ENCODE peak calls at places on chromosome 9, in five cellular contexts. One of them, this sample, is unnamed.
A peak's percentile ranks its signal among the peaks of the same experiment; 100 is the strongest.

GRCh38 chr9:108787664-108788048 is 68.1 kb downstream of the ACTL7B start:
- DNase-seq in PC-3: no peak
- DNase-seq in SK-N-DZ: no peak
- DNase-seq in T-helper 9 cell: no peak
- DNase-seq in NCI-H187 treated with DMSO at 0.1 percent for 48 hours: no peak
- DNase-seq in this sample: peak; percentile 76

GRCh38 chr9:97556721-97557605 is 55.5 kb downstream of the TMOD1 start:
- DNase-seq in PC-3: no peak
- DNase-seq in SK-N-DZ: no peak
- DNase-seq in T-helper 9 cell: no peak
- DNase-seq in NCI-H187 treated with DMSO at 0.1 percent for 48 hours: no peak
- DNase-seq in this sample: peak; percentile 15

GRCh38 chr9:93579711-93580516 is 3.5 kb downstream of the PHF2 start:
- DNase-seq in SK-N-DZ: no peak
- DNase-seq in PC-3: no peak
- DNase-seq in T-helper 9 cell: no peak
- DNase-seq in NCI-H187 treated with DMSO at 0.1 percent for 48 hours: no peak
- DNase-seq in this sample: no peak

GRCh38 chr9:129394011-129394919 is 216.2 kb upstream of the IER5L start:
- DNase-seq in NCI-H187 treated with DMSO at 0.1 percent for 48 hours: no peak
- DNase-seq in T-helper 9 cell: no peak
- DNase-seq in PC-3: no peak
- DNase-seq in SK-N-DZ: peak; percentile 91
- DNase-seq in this sample: no peak

GRCh38 chr9:125462766-125463384 is 201.2 kb downstream of the GAPVD1 start:
- DNase-seq in PC-3: no peak
- DNase-seq in NCI-H187 treated with DMSO at 0.1 percent for 48 hours: peak; percentile 3
- DNase-seq in T-helper 9 cell: no peak
- DNase-seq in SK-N-DZ: peak; percentile 73
- DNase-seq in this sample: no peak

GRCh38 chr9:93301291-93301811 is 117.4 kb downstream of the WNK2 start:
- DNase-seq in NCI-H187 treated with DMSO at 0.1 percent for 48 hours: no peak
- DNase-seq in PC-3: no peak
- DNase-seq in T-helper 9 cell: no peak
- DNase-seq in SK-N-DZ: no peak
- DNase-seq in this sample: no peak

GRCh38 chr9:22244141-22245011 is 202.2 kb upstream of the DMRTA1 start:
- DNase-seq in T-helper 9 cell: no peak
- DNase-seq in NCI-H187 treated with DMSO at 0.1 percent for 48 hours: peak; percentile 21
- DNase-seq in PC-3: peak; percentile 73
- DNase-seq in SK-N-DZ: no peak
- DNase-seq in this sample: peak; percentile 55

GRCh38 chr9:92517046-92517445 is 18.7 kb downstream of the ECM2 start:
- DNase-seq in T-helper 9 cell: no peak
- DNase-seq in PC-3: no peak
- DNase-seq in NCI-H187 treated with DMSO at 0.1 percent for 48 hours: no peak
- DNase-seq in SK-N-DZ: no peak
- DNase-seq in this sample: no peak

GRCh38 chr9:15509931-15510788 is 610 bp downstream of the PSIP1 start:
- DNase-seq in PC-3: no peak
- DNase-seq in T-helper 9 cell: peak; percentile 57
- DNase-seq in NCI-H187 treated with DMSO at 0.1 percent for 48 hours: no peak
- DNase-seq in SK-N-DZ: peak; percentile 38
- DNase-seq in this sample: peak; percentile 25

GRCh38 chr9:124110307-124110915 is 98.8 kb downstream of the LHX2 start:
- DNase-seq in PC-3: peak; percentile 66
- DNase-seq in T-helper 9 cell: peak; percentile 18
- DNase-seq in SK-N-DZ: no peak
- DNase-seq in NCI-H187 treated with DMSO at 0.1 percent for 48 hours: no peak
- DNase-seq in this sample: peak; percentile 75

GRCh38 chr9:131457746-131458145 is 45.0 kb upstream of the POMT1 start:
- DNase-seq in NCI-H187 treated with DMSO at 0.1 percent for 48 hours: no peak
- DNase-seq in T-helper 9 cell: no peak
- DNase-seq in PC-3: no peak
- DNase-seq in SK-N-DZ: no peak
- DNase-seq in this sample: no peak

GRCh38 chr9:4138781-4139180 is 161.1 kb downstream of the GLIS3 start:
- DNase-seq in SK-N-DZ: no peak
- DNase-seq in PC-3: no peak
- DNase-seq in NCI-H187 treated with DMSO at 0.1 percent for 48 hours: no peak
- DNase-seq in T-helper 9 cell: no peak
- DNase-seq in this sample: no peak

GRCh38 chr9:98085955-98086354 is 29.4 kb downstream of the NANS start:
- DNase-seq in NCI-H187 treated with DMSO at 0.1 percent for 48 hours: peak; percentile 30
- DNase-seq in SK-N-DZ: no peak
- DNase-seq in T-helper 9 cell: no peak
- DNase-seq in PC-3: peak; percentile 3
- DNase-seq in this sample: peak; percentile 25

GRCh38 chr9:34428325-34428958 is 29.9 kb downstream of the FAM219A start:
- DNase-seq in NCI-H187 treated with DMSO at 0.1 percent for 48 hours: no peak
- DNase-seq in T-helper 9 cell: no peak
- DNase-seq in PC-3: no peak
- DNase-seq in SK-N-DZ: no peak
- DNase-seq in this sample: no peak

GRCh38 chr9:87567047-87567446 is 69.4 kb downstream of the DAPK1 start:
- DNase-seq in PC-3: no peak
- DNase-seq in NCI-H187 treated with DMSO at 0.1 percent for 48 hours: no peak
- DNase-seq in T-helper 9 cell: no peak
- DNase-seq in SK-N-DZ: no peak
- DNase-seq in this sample: no peak

GRCh38 chr9:76687861-76688374 is 76.3 kb upstream of the PCA3 start:
- DNase-seq in T-helper 9 cell: no peak
- DNase-seq in SK-N-DZ: no peak
- DNase-seq in NCI-H187 treated with DMSO at 0.1 percent for 48 hours: no peak
- DNase-seq in PC-3: peak; percentile 30
- DNase-seq in this sample: peak; percentile 95

GRCh38 chr9:70556736-70557135 is 142.3 kb upstream of the KLF9 start:
- DNase-seq in PC-3: no peak
- DNase-seq in SK-N-DZ: no peak
- DNase-seq in T-helper 9 cell: no peak
- DNase-seq in NCI-H187 treated with DMSO at 0.1 percent for 48 hours: no peak
- DNase-seq in this sample: no peak

GRCh38 chr9:134942421-134943119 is 24.9 kb upstream of the FCN1 start:
- DNase-seq in SK-N-DZ: no peak
- DNase-seq in T-helper 9 cell: no peak
- DNase-seq in NCI-H187 treated with DMSO at 0.1 percent for 48 hours: no peak
- DNase-seq in PC-3: no peak
- DNase-seq in this sample: no peak

GRCh38 chr9:127873886-127874285 is 3.6 kb downstream of the AK1 start:
- DNase-seq in PC-3: no peak
- DNase-seq in SK-N-DZ: no peak
- DNase-seq in NCI-H187 treated with DMSO at 0.1 percent for 48 hours: no peak
- DNase-seq in T-helper 9 cell: no peak
- DNase-seq in this sample: peak; percentile 74

GRCh38 chr9:4572184-4572826 is 82.0 kb downstream of the SLC1A1 start:
- DNase-seq in PC-3: no peak
- DNase-seq in T-helper 9 cell: no peak
- DNase-seq in NCI-H187 treated with DMSO at 0.1 percent for 48 hours: no peak
- DNase-seq in SK-N-DZ: no peak
- DNase-seq in this sample: no peak

GRCh38 chr9:73023025-73023541 is 70.2 kb upstream of the ALDH1A1 start:
- DNase-seq in PC-3: peak; percentile 56
- DNase-seq in SK-N-DZ: peak; percentile 53
- DNase-seq in NCI-H187 treated with DMSO at 0.1 percent for 48 hours: no peak
- DNase-seq in T-helper 9 cell: peak; percentile 35
- DNase-seq in this sample: peak; percentile 81

GRCh38 chr9:104927216-104927911 is 591 bp downstream of the ABCA1 start:
- DNase-seq in SK-N-DZ: peak; percentile 52
- DNase-seq in T-helper 9 cell: peak; percentile 3
- DNase-seq in PC-3: peak; percentile 39
- DNase-seq in NCI-H187 treated with DMSO at 0.1 percent for 48 hours: no peak
- DNase-seq in this sample: no peak

GRCh38 chr9:116435706-116436105 is 251.4 kb upstream of the TRIM32 start:
- DNase-seq in PC-3: no peak
- DNase-seq in T-helper 9 cell: no peak
- DNase-seq in SK-N-DZ: no peak
- DNase-seq in NCI-H187 treated with DMSO at 0.1 percent for 48 hours: no peak
- DNase-seq in this sample: no peak

GRCh38 chr9:17135578-17135904 is 701 bp downstream of the CNTLN start:
- DNase-seq in SK-N-DZ: no peak
- DNase-seq in PC-3: peak; percentile 14
- DNase-seq in T-helper 9 cell: no peak
- DNase-seq in NCI-H187 treated with DMSO at 0.1 percent for 48 hours: no peak
- DNase-seq in this sample: no peak

GRCh38 chr9:103601287-103601686 is 492.8 kb upstream of the SMC2 start:
- DNase-seq in PC-3: no peak
- DNase-seq in T-helper 9 cell: no peak
- DNase-seq in SK-N-DZ: no peak
- DNase-seq in NCI-H187 treated with DMSO at 0.1 percent for 48 hours: no peak
- DNase-seq in this sample: no peak

GRCh38 chr9:6931913-6932312 is 174.1 kb downstream of the KDM4C start:
- DNase-seq in SK-N-DZ: no peak
- DNase-seq in T-helper 9 cell: no peak
- DNase-seq in NCI-H187 treated with DMSO at 0.1 percent for 48 hours: no peak
- DNase-seq in PC-3: peak; percentile 56
- DNase-seq in this sample: peak; percentile 85

GRCh38 chr9:127769101-127769500 is 9.4 kb downstream of the SH2D3C start:
- DNase-seq in NCI-H187 treated with DMSO at 0.1 percent for 48 hours: no peak
- DNase-seq in PC-3: no peak
- DNase-seq in SK-N-DZ: no peak
- DNase-seq in T-helper 9 cell: no peak
- DNase-seq in this sample: no peak

GRCh38 chr9:134925011-134925511 is 7.3 kb upstream of the FCN1 start:
- DNase-seq in SK-N-DZ: no peak
- DNase-seq in T-helper 9 cell: no peak
- DNase-seq in PC-3: no peak
- DNase-seq in NCI-H187 treated with DMSO at 0.1 percent for 48 hours: no peak
- DNase-seq in this sample: no peak

GRCh38 chr9:36101916-36102741 is 34.4 kb upstream of the GLIPR2 start:
- DNase-seq in T-helper 9 cell: no peak
- DNase-seq in NCI-H187 treated with DMSO at 0.1 percent for 48 hours: no peak
- DNase-seq in PC-3: peak; percentile 93
- DNase-seq in SK-N-DZ: no peak
- DNase-seq in this sample: peak; percentile 65

GRCh38 chr9:69768716-69769115 is 8.9 kb upstream of the PTAR1 start:
- DNase-seq in NCI-H187 treated with DMSO at 0.1 percent for 48 hours: no peak
- DNase-seq in SK-N-DZ: no peak
- DNase-seq in PC-3: no peak
- DNase-seq in T-helper 9 cell: no peak
- DNase-seq in this sample: no peak

GRCh38 chr9:18333157-18333556 is 140.8 kb upstream of the ADAMTSL1 start:
- DNase-seq in PC-3: no peak
- DNase-seq in SK-N-DZ: peak; percentile 6
- DNase-seq in T-helper 9 cell: no peak
- DNase-seq in NCI-H187 treated with DMSO at 0.1 percent for 48 hours: no peak
- DNase-seq in this sample: no peak

GRCh38 chr9:7901676-7902075 is 102.1 kb upstream of the DMAC1 start:
- DNase-seq in T-helper 9 cell: no peak
- DNase-seq in NCI-H187 treated with DMSO at 0.1 percent for 48 hours: no peak
- DNase-seq in PC-3: no peak
- DNase-seq in SK-N-DZ: no peak
- DNase-seq in this sample: no peak